ENCODE peak calls at places on chromosomes 3 and 15, in nine cellular contexts. One of them, this sample, is unnamed.

GRCh38 chr3:44762170-44762677 is 630 bp downstream of the KIF15 start:
- DNase-seq in A549: no peak
- DNase-seq in brain microvascular endothelial cell: peak
- DNase-seq in body of pancreas: no peak
- DNase-seq in small intestine: no peak
- DNase-seq in ovary: no peak
- DNase-seq in skeletal muscle cell: no peak
- DNase-seq in colonic mucosa: no peak
- DNase-seq in GM23338: no peak
- DNase-seq in this sample: no peak

GRCh38 chr15:73328986-73329385 is 39.8 kb downstream of the HCN4 start:
- DNase-seq in A549: no peak
- DNase-seq in brain microvascular endothelial cell: no peak
- DNase-seq in body of pancreas: no peak
- DNase-seq in small intestine: no peak
- DNase-seq in ovary: no peak
- DNase-seq in skeletal muscle cell: no peak
- DNase-seq in colonic mucosa: no peak
- DNase-seq in GM23338: no peak
- DNase-seq in this sample: no peak

GRCh38 chr3:136838641-136839555 is 20.0 kb downstream of the SLC35G2 start:
- DNase-seq in A549: no peak
- DNase-seq in brain microvascular endothelial cell: no peak
- DNase-seq in body of pancreas: no peak
- DNase-seq in small intestine: no peak
- DNase-seq in ovary: no peak
- DNase-seq in skeletal muscle cell: no peak
- DNase-seq in colonic mucosa: no peak
- DNase-seq in GM23338: no peak
- DNase-seq in this sample: no peak

GRCh38 chr3:122403489-122403888 is 12.4 kb downstream of the WDR5B start:
- DNase-seq in A549: no peak
- DNase-seq in brain microvascular endothelial cell: peak
- DNase-seq in body of pancreas: no peak
- DNase-seq in small intestine: no peak
- DNase-seq in ovary: no peak
- DNase-seq in skeletal muscle cell: no peak
- DNase-seq in colonic mucosa: no peak
- DNase-seq in GM23338: no peak
- DNase-seq in this sample: no peak

GRCh38 chr3:12476238-12476897 is 7.9 kb upstream of the TSEN2 start:
- DNase-seq in A549: peak
- DNase-seq in brain microvascular endothelial cell: peak
- DNase-seq in body of pancreas: no peak
- DNase-seq in small intestine: no peak
- DNase-seq in ovary: no peak
- DNase-seq in skeletal muscle cell: peak
- DNase-seq in colonic mucosa: no peak
- DNase-seq in GM23338: no peak
- DNase-seq in this sample: no peak

GRCh38 chr3:119580148-119580760 is 962 bp downstream of the ADPRH start:
- DNase-seq in A549: no peak
- DNase-seq in brain microvascular endothelial cell: peak
- DNase-seq in body of pancreas: peak
- DNase-seq in small intestine: no peak
- DNase-seq in ovary: peak
- DNase-seq in skeletal muscle cell: no peak
- DNase-seq in colonic mucosa: peak
- DNase-seq in GM23338: peak
- DNase-seq in this sample: no peak

GRCh38 chr15:75178171-75178937 is 23.3 kb upstream of the C15orf39 start:
- DNase-seq in A549: no peak
- DNase-seq in brain microvascular endothelial cell: no peak
- DNase-seq in body of pancreas: peak
- DNase-seq in small intestine: no peak
- DNase-seq in ovary: peak
- DNase-seq in skeletal muscle cell: no peak
- DNase-seq in colonic mucosa: peak
- DNase-seq in GM23338: peak
- DNase-seq in this sample: no peak

GRCh38 chr3:99945328-99945995 is 127.8 kb downstream of the CMSS1 start:
- DNase-seq in A549: no peak
- DNase-seq in brain microvascular endothelial cell: no peak
- DNase-seq in body of pancreas: peak
- DNase-seq in small intestine: peak
- DNase-seq in ovary: no peak
- DNase-seq in skeletal muscle cell: no peak
- DNase-seq in colonic mucosa: no peak
- DNase-seq in GM23338: no peak
- DNase-seq in this sample: no peak

GRCh38 chr3:122660575-122660974 is 20.1 kb upstream of the PARP14 start:
- DNase-seq in A549: peak
- DNase-seq in brain microvascular endothelial cell: no peak
- DNase-seq in body of pancreas: peak
- DNase-seq in small intestine: no peak
- DNase-seq in ovary: no peak
- DNase-seq in skeletal muscle cell: no peak
- DNase-seq in colonic mucosa: no peak
- DNase-seq in GM23338: peak
- DNase-seq in this sample: no peak

GRCh38 chr15:67900621-67901147 is 60.8 kb upstream of the RNU6-1 start:
- DNase-seq in A549: no peak
- DNase-seq in brain microvascular endothelial cell: no peak
- DNase-seq in body of pancreas: no peak
- DNase-seq in small intestine: no peak
- DNase-seq in ovary: no peak
- DNase-seq in skeletal muscle cell: no peak
- DNase-seq in colonic mucosa: no peak
- DNase-seq in GM23338: no peak
- DNase-seq in this sample: no peak

GRCh38 chr3:172201136-172201989 is 162.0 kb downstream of the FNDC3B start:
- DNase-seq in A549: peak
- DNase-seq in brain microvascular endothelial cell: peak
- DNase-seq in body of pancreas: peak
- DNase-seq in small intestine: no peak
- DNase-seq in ovary: peak
- DNase-seq in skeletal muscle cell: peak
- DNase-seq in colonic mucosa: peak
- DNase-seq in GM23338: no peak
- DNase-seq in this sample: no peak
- H3K4me3 ChIP-seq in A549: no peak
- H3K4me3 ChIP-seq in brain microvascular endothelial cell: no peak
- H3K4me3 ChIP-seq in body of pancreas: no peak
- H3K4me3 ChIP-seq in small intestine: no peak
- H3K4me3 ChIP-seq in ovary: no peak
- H3K4me3 ChIP-seq in skeletal muscle cell: no peak
- H3K4me3 ChIP-seq in colonic mucosa: no peak
- H3K4me3 ChIP-seq in GM23338: no peak
- H3K4me3 ChIP-seq in this sample: no peak

GRCh38 chr15:83654379-83655236 is 685 bp downstream of the ADAMTSL3 start:
- DNase-seq in A549: no peak
- DNase-seq in brain microvascular endothelial cell: no peak
- DNase-seq in body of pancreas: peak
- DNase-seq in small intestine: no peak
- DNase-seq in ovary: peak
- DNase-seq in skeletal muscle cell: no peak
- DNase-seq in colonic mucosa: no peak
- DNase-seq in GM23338: peak
- DNase-seq in this sample: no peak
- H3K4me3 ChIP-seq in A549: peak
- H3K4me3 ChIP-seq in brain microvascular endothelial cell: no peak
- H3K4me3 ChIP-seq in body of pancreas: peak
- H3K4me3 ChIP-seq in small intestine: no peak
- H3K4me3 ChIP-seq in ovary: peak
- H3K4me3 ChIP-seq in skeletal muscle cell: peak
- H3K4me3 ChIP-seq in colonic mucosa: peak
- H3K4me3 ChIP-seq in GM23338: peak
- H3K4me3 ChIP-seq in this sample: no peak

DNA sequence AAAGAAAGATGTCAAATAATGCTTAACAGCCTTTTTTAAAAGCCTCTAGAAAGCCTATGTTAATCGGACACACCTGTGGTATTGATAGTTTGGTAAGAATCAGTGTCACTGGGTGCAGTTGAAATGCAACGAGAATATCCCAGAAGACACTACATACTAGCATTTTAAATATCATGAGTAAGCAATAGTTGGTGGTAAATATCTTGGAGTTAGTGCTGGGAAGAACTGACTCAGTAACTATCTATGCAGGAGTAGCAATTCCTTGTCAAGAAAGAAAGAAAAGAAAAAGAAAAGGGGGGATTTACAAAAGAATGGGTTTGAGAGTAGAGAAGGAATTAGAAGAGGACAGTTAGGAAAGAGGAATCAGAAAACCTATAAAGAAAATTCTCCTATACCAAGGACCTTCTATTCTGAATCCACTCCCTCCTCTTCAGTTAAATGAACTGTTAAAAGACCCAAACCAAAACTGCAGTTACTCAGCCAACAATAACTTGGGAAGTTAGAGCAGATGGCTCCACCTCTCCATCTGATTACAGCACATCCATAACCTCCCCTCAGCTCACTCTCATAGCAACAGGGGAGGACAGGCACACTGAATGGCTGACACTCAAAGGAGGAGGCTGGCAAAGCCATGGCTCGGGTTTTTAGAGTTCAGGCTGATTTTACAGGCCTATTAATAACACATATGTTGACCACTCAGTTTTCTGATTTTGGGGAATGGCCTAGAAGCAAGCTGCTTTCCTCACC is 207.6 kb upstream of the MDFIC2 start:
- DNase-seq in A549: no peak
- DNase-seq in brain microvascular endothelial cell: peak
- DNase-seq in body of pancreas: no peak
- DNase-seq in small intestine: no peak
- DNase-seq in ovary: no peak
- DNase-seq in skeletal muscle cell: no peak
- DNase-seq in colonic mucosa: no peak
- DNase-seq in GM23338: no peak
- DNase-seq in this sample: no peak
- H3K4me3 ChIP-seq in A549: no peak
- H3K4me3 ChIP-seq in brain microvascular endothelial cell: no peak
- H3K4me3 ChIP-seq in body of pancreas: no peak
- H3K4me3 ChIP-seq in small intestine: no peak
- H3K4me3 ChIP-seq in ovary: no peak
- H3K4me3 ChIP-seq in skeletal muscle cell: no peak
- H3K4me3 ChIP-seq in colonic mucosa: no peak
- H3K4me3 ChIP-seq in GM23338: no peak
- H3K4me3 ChIP-seq in this sample: no peak

GRCh38 chr15:91100561-91101355 is 701 bp downstream of the SV2B start:
- DNase-seq in A549: no peak
- DNase-seq in brain microvascular endothelial cell: no peak
- DNase-seq in body of pancreas: no peak
- DNase-seq in small intestine: peak
- DNase-seq in ovary: no peak
- DNase-seq in skeletal muscle cell: no peak
- DNase-seq in colonic mucosa: no peak
- DNase-seq in GM23338: peak
- DNase-seq in this sample: no peak
- H3K4me3 ChIP-seq in A549: peak
- H3K4me3 ChIP-seq in brain microvascular endothelial cell: peak
- H3K4me3 ChIP-seq in body of pancreas: peak
- H3K4me3 ChIP-seq in small intestine: peak
- H3K4me3 ChIP-seq in ovary: peak
- H3K4me3 ChIP-seq in skeletal muscle cell: peak
- H3K4me3 ChIP-seq in colonic mucosa: peak
- H3K4me3 ChIP-seq in GM23338: peak
- H3K4me3 ChIP-seq in this sample: peak

GRCh38 chr3:169148448-169149348 is 514.8 kb downstream of the MECOM start:
- DNase-seq in A549: no peak
- DNase-seq in brain microvascular endothelial cell: peak
- DNase-seq in body of pancreas: peak
- DNase-seq in small intestine: no peak
- DNase-seq in ovary: no peak
- DNase-seq in skeletal muscle cell: no peak
- DNase-seq in colonic mucosa: no peak
- DNase-seq in GM23338: peak
- DNase-seq in this sample: no peak
- H3K4me3 ChIP-seq in A549: no peak
- H3K4me3 ChIP-seq in brain microvascular endothelial cell: peak
- H3K4me3 ChIP-seq in body of pancreas: no peak
- H3K4me3 ChIP-seq in small intestine: peak
- H3K4me3 ChIP-seq in ovary: peak
- H3K4me3 ChIP-seq in skeletal muscle cell: peak
- H3K4me3 ChIP-seq in colonic mucosa: peak
- H3K4me3 ChIP-seq in GM23338: peak
- H3K4me3 ChIP-seq in this sample: peak

GRCh38 chr3:185382154-185382553 is 19.2 kb downstream of the MAP3K13 start:
- DNase-seq in A549: no peak
- DNase-seq in brain microvascular endothelial cell: no peak
- DNase-seq in body of pancreas: no peak
- DNase-seq in small intestine: no peak
- DNase-seq in ovary: no peak
- DNase-seq in skeletal muscle cell: no peak
- DNase-seq in colonic mucosa: no peak
- DNase-seq in GM23338: no peak
- DNase-seq in this sample: no peak

GRCh38 chr3:185381321-185381720 is 18.4 kb downstream of the MAP3K13 start:
- DNase-seq in A549: no peak
- DNase-seq in brain microvascular endothelial cell: no peak
- DNase-seq in body of pancreas: no peak
- DNase-seq in small intestine: no peak
- DNase-seq in ovary: no peak
- DNase-seq in skeletal muscle cell: no peak
- DNase-seq in colonic mucosa: no peak
- DNase-seq in GM23338: no peak
- DNase-seq in this sample: no peak
- H3K4me3 ChIP-seq in A549: no peak
- H3K4me3 ChIP-seq in brain microvascular endothelial cell: no peak
- H3K4me3 ChIP-seq in body of pancreas: no peak
- H3K4me3 ChIP-seq in small intestine: no peak
- H3K4me3 ChIP-seq in ovary: no peak
- H3K4me3 ChIP-seq in skeletal muscle cell: no peak
- H3K4me3 ChIP-seq in colonic mucosa: no peak
- H3K4me3 ChIP-seq in GM23338: no peak
- H3K4me3 ChIP-seq in this sample: no peak